ENCODE peak calls at places on chromosomes 2 and 18, in five cellular contexts. T is spleen; Z is CD4-positive, alpha-beta memory T cell; C is GM23338; G is tibial artery. B is an unnamed sample. For H3K4me1, the result is how much of the 10 kb centered on the place peaks cover.

GRCh38 chr2:230898016-230898415 is 27.0 kb downstream of the GPR55 start:
- DNase-seq in T (peak), C (no peak), Z (no peak), G (peak), B (no peak)

GRCh38 chr18:31773774-31774476 is 13.2 kb upstream of the SLC25A52 start:
- DNase-seq in T (no peak), Z (no peak), G (no peak), C (no peak), B (no peak)

GRCh38 chr18:28086530-28087172 is 90.3 kb downstream of the CDH2 start:
- DNase-seq in T (no peak), G (no peak), Z (no peak), C (peak), B (no peak)

GRCh38 chr18:70398076-70398475 is 109.2 kb downstream of the SOCS6 start:
- DNase-seq in Z (no peak), G (no peak), C (no peak), T (no peak), B (no peak)

GRCh38 chr2:13876491-13877037 is 756.0 kb upstream of the LRATD1 start:
- DNase-seq in Z (no peak), C (no peak), T (no peak), G (no peak), B (no peak)

GRCh38 chr18:34820360-34820759 is 110.3 kb downstream of the DTNA start:
- DNase-seq in T (no peak), G (no peak), C (peak), Z (no peak), B (no peak)

GRCh38 chr2:128450211-128451015 is 131.7 kb upstream of the HS6ST1 start:
- DNase-seq in G (peak), T (no peak), C (no peak), Z (no peak), B (peak)

GRCh38 chr2:68390600-68390999 is 25.5 kb downstream of the PLEK start:
- DNase-seq in C (no peak), G (no peak), T (no peak), Z (no peak), B (no peak)

GRCh38 chr2:22481507-22482217 is 903.3 kb upstream of the KLHL29 start:
- DNase-seq in T (no peak), G (no peak), Z (no peak), C (no peak), B (no peak)

GRCh38 chr2:236698008-236698407 is 128.4 kb downstream of the ACKR3 start:
- DNase-seq in C (no peak), G (no peak), Z (no peak), T (no peak), B (no peak)

GRCh38 chr2:29293830-29294438 is 178.7 kb downstream of the CLIP4 start:
- DNase-seq in C (peak), T (no peak), G (peak), Z (no peak), B (peak)

GRCh38 chr2:223001831-223002230 is 50.2 kb upstream of the KCNE4 start:
- DNase-seq in T (no peak), G (no peak), Z (no peak), C (no peak), B (no peak)

GRCh38 chr2:160368988-160369935 is 124.3 kb downstream of the RBMS1 start:
- DNase-seq in G (no peak), C (no peak), T (no peak), Z (no peak), B (no peak)

GRCh38 chr2:8462280-8462679 is 219.6 kb upstream of the ID2 start:
- DNase-seq in Z (no peak), C (no peak), G (no peak), T (no peak), B (no peak)

GRCh38 chr2:110883401-110883800 is 151.0 kb downstream of the ACOXL start:
- DNase-seq in T (no peak), G (no peak), C (no peak), Z (no peak), B (no peak)

GRCh38 chr2:202588647-202589581 is 45.9 kb upstream of the FAM117B start:
- DNase-seq in Z (peak), T (peak), C (peak), G (peak), B (peak)

GRCh38 chr2:129780316-129781282 is 198.9 kb upstream of the RAB6C start:
- DNase-seq in T (no peak), G (peak), Z (no peak), C (no peak), B (no peak)

DNA sequence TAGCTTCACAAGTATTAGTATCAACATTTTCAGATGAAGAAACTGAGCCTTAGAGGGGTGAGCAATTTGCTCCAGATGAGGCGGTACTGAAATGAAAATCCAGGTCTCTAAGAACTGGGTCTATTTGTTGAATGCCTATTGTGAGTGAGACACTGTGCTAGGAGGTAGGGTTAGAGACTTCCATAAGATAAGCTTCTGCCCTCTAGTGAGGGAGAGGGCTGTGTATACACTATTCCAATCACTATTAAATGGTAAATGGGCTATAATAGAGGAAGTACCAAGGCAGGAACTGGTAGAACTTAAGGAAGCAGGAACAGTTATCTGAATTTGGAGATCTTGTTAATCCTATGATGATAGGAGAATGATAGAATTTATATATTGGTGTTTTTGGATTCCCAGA is 23.6 kb upstream of the GLS start:
- DNase-seq in T (no peak), Z (no peak), G (no peak), C (no peak), B (no peak)
- H3K4me1 ChIP-seq in T (under half), Z (under half), G (half or more), C (under half), B (under half)

GRCh38 chr2:86807121-86807461 is 16.4 kb upstream of the CD8A start:
- DNase-seq in G (no peak), T (no peak), C (no peak), Z (no peak), B (no peak)

GRCh38 chr2:86807462-86808275 is 17.0 kb upstream of the CD8A start:
- DNase-seq in Z (no peak), G (peak), T (peak), C (peak), B (peak)

GRCh38 chr2:86809481-86810121 is 18.9 kb upstream of the CD8A start:
- DNase-seq in T (no peak), G (no peak), C (peak), Z (no peak), B (no peak)

GRCh38 chr2:86808315-86809161 is 17.8 kb upstream of the CD8A start:
- DNase-seq in T (peak), C (peak), G (peak), Z (peak), B (peak)

DNA sequence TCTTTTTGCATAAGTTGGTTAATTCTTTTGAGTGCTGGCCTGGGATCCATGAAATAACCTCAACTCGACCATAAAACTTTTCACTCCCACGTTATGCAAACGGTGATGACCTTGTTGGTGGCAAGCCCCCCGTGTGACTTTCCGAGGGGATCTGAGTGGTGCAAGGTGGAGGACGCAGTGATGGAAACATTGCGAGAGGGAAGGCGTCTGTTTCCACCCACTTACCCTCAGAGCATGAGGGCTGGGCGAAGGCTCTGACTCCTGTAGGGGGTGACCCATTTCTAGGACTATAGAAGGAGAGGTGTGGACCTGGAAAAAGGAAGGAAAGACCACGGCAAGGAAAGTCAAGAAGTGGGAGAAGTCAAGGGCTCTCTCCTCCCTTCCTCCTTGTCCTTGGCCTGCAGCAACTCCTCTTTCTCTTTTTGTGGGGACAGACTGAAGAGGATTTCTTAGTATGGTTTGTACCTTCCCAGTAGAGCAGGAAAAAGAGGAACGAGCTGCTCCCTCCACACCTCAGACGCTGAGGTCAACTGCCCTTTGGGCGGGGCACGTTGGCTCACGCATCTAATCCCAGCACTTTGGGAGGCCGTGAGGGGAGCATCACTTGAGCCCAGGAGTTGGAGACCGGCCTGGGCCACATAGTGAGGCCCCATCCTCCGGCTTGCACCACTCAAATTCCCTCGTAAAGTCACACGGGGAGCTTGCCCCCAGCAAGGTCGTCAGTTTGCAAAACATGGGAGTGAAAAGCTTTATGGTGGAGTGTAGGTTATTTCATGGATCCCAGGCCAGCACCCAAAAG is 15.5 kb upstream of the CD8A start:
- DNase-seq in T (no peak), G (no peak), Z (no peak), C (no peak), B (no peak)
- H3K27ac ChIP-seq in T (peak), G (no peak), Z (no peak), C (no peak), B (no peak)

GRCh38 chr2:188725981-188726380 is 248.2 kb upstream of the COL3A1 start:
- DNase-seq in C (peak), Z (no peak), G (no peak), T (no peak), B (no peak)
- H3K4me3 ChIP-seq in C (no peak), Z (no peak), G (no peak), T (no peak), B (no peak)

DNA sequence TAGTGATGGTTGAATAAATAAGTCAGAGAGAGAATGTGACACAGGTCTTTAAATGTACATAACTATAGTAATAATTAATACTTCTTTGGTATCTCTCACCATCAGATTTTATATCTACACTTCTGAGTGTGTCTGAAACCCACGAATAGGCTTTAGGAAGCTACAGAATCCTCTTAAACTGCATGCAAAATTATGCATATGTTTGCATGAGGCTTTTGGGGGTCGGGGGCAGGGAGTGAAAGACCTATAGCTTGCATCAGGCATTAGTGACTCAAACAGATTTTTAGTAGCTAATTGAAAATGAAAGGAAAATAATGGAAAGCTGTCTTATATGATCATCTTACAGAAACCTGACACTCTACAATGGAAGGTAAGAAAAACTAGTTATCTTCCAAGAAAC is 14.9 kb downstream of the LRPPRC start:
- DNase-seq in T (no peak), G (no peak), C (no peak), Z (no peak), B (no peak)
- H3K4me1 ChIP-seq in T (under half), G (under half), C (under half), Z (under half), B (under half)

DNA sequence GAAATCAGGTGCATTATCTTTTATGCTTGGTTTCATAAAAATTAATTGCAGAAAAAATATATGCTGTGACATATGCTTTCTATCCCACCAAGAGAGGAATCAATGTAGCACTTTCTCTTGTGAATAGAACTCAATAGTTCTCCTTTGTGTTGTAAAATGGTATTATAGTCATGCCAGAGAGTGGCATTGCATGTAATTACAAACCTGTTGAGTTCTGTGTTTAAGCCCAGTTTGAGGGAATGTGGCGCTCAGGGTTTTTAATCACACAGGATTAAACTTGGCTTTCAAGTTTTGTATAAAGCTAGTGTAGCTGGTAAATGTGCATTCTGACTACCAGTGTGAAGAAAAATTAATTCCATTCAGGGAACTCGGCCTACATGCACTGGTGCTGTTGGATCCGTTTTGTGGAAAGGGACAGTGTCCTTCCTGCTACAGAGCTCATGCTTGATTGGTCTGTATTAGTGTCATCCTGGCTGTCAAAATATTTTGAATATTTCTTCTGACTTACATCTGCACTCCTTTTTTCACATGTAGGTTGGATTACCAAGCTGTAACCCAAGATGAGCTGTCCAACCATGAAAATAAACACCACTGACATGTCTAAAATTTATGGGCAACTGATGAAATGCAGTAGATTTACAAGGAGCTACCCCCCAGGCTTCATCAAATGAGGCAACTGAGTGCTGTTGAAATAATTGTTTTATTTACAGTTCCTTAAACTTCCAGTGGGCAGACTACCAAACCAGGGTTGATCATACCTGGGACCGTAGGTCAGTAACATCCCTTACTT is 80.3 kb downstream of the SLC4A3 start:
- DNase-seq in Z (no peak), C (no peak), T (no peak), G (no peak), B (no peak)
- H3K27ac ChIP-seq in Z (no peak), C (no peak), T (no peak), G (no peak), B (no peak)

DNA sequence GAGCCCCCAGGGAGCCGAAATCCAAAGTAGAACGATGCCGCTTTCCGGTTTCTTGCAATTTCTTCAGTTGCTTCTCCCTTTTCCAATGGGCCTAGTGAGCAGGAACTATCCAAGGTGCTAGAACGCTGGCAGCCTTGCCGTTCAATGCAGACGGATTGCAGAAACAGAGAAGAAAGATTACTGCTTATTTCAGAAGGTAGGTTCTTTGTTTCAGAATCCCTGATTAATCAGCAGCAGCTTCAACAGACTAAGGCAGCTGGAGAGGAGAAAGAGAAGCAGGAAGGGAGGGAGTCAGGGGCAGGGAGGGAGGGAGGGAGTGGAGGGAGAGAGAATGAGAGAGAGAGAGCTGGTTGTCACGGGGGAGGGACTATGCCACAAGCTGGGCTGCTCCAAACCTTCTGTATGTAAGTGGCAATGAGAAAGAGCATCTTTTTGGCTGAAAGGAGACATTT is 576 bp downstream of the NYAP2 start:
- DNase-seq in G (no peak), C (peak), Z (no peak), T (no peak), B (no peak)
- H3K4me3 ChIP-seq in G (no peak), C (peak), Z (no peak), T (no peak), B (no peak)

GRCh38 chr2:24350826-24351626 is 9.3 kb downstream of the ITSN2 start:
- DNase-seq in C (no peak), G (no peak), T (no peak), Z (no peak), B (no peak)
- H3K4me1 ChIP-seq in C (under half), G (half or more), T (half or more), Z (half or more), B (under half)

DNA sequence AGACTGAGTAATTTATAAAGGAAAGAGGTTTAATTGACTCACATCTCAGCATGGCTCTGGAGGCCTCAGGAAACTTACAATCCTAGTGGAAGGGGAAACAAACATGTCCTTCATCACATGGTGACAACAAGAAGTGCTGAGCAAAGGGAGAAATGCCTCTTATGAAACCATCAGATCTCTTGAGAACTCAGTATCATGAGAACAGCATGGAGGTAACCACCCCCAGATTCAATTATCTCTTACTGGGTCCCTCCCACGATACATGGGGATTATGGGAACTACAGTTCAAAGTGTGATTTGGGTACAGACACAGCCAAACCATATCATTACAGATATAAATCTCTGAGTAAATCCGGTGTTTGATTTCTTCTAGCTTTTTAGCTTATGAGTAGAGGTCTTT is 148.7 kb downstream of the PRPF40A start:
- DNase-seq in Z (no peak), C (no peak), T (no peak), G (no peak), B (no peak)
- H3K27ac ChIP-seq in Z (no peak), C (no peak), T (no peak), G (no peak), B (no peak)

GRCh38 chr2:177332041-177332991 is 60.3 kb upstream of the AGPS start:
- DNase-seq in C (peak), Z (peak), T (no peak), G (no peak), B (no peak)
- H3K4me3 ChIP-seq in C (peak), Z (no peak), T (no peak), G (peak), B (no peak)